ENCODE peak calls at places on chromosomes 3 and 15, in four cellular contexts. D, L, Y and W are unnamed samples.

GRCh38 chr15:48507416-48508065 is 138.0 kb downstream of the FBN1 start:
- DNase-seq in D (peak), L (peak), Y (peak), W (peak)

GRCh38 chr3:73621388-73621787 is 3.4 kb downstream of the PDZRN3 start:
- DNase-seq in D (peak), L (no peak), Y (no peak), W (no peak)

GRCh38 chr3:43995078-43995928 is 246.4 kb upstream of the TOPAZ1 start:
- DNase-seq in D (peak), L (peak), Y (no peak), W (no peak)

GRCh38 chr3:47227678-47228077 is 54.9 kb downstream of the KIF9 start:
- DNase-seq in D (no peak), L (no peak), Y (peak), W (peak)

GRCh38 chr3:105647047-105647446 is 221.8 kb downstream of the CBLB start:
- DNase-seq in D (peak), L (no peak), Y (no peak), W (no peak)

GRCh38 chr3:13507791-13508339 is 27.8 kb downstream of the HDAC11 start:
- DNase-seq in D (no peak), L (no peak), Y (no peak), W (no peak)

GRCh38 chr3:47746264-47746663 is 35.4 kb downstream of the SMARCC1 start:
- DNase-seq in D (no peak), L (no peak), Y (no peak), W (no peak)

GRCh38 chr3:129650256-129650872 is 43.9 kb upstream of the PLXND1 start:
- DNase-seq in D (peak), L (peak), Y (peak), W (peak)

GRCh38 chr3:172511783-172512357 is 11.4 kb downstream of the TNFSF10 start:
- DNase-seq in D (no peak), L (no peak), Y (no peak), W (no peak)

GRCh38 chr3:159208080-159208479 is 406.2 kb downstream of the MFSD1 start:
- DNase-seq in D (no peak), L (no peak), Y (no peak), W (no peak)

GRCh38 chr15:63466378-63467192 is 37.8 kb upstream of the USP3 start:
- DNase-seq in D (peak), L (peak), Y (peak), W (peak)

GRCh38 chr3:134486577-134487041 is 752 bp downstream of the CEP63 start:
- DNase-seq in D (peak), L (no peak), Y (no peak), W (peak)

GRCh38 chr3:144433006-144433405 is 461.4 kb downstream of the DIPK2A start:
- DNase-seq in D (no peak), L (no peak), Y (no peak), W (no peak)

GRCh38 chr3:136836511-136837156 is 17.7 kb downstream of the SLC35G2 start:
- DNase-seq in D (no peak), L (no peak), Y (no peak), W (no peak)

GRCh38 chr3:133570139-133570936 is 3.1 kb upstream of the CDV3 start:
- DNase-seq in D (peak), L (no peak), Y (no peak), W (no peak)

GRCh38 chr15:37758412-37758811 is 176.0 kb upstream of the TMCO5A start:
- DNase-seq in D (no peak), L (no peak), Y (no peak), W (no peak)

GRCh38 chr3:94004301-94004910 is 24.0 kb downstream of the STX19 start:
- DNase-seq in D (peak), L (no peak), Y (peak), W (peak)

GRCh38 chr3:52211268-52211891 is 13.4 kb downstream of the ALAS1 start:
- DNase-seq in D (no peak), L (no peak), Y (no peak), W (no peak)

GRCh38 chr15:79130535-79131130 is 40.1 kb upstream of the RASGRF1 start:
- DNase-seq in D (no peak), L (no peak), Y (no peak), W (no peak)

GRCh38 chr3:76871655-76872054 is 168.2 kb upstream of the ROBO2 start:
- DNase-seq in D (no peak), L (no peak), Y (no peak), W (no peak)

GRCh38 chr3:142014005-142014404 is 135.3 kb downstream of the TFDP2 start:
- DNase-seq in D (no peak), L (no peak), Y (no peak), W (no peak)